ENCODE peak calls at places on chromosomes 11 and 22, in seven cellular contexts. One of them, this sample, is unnamed.

GRCh38 chr22:17492247-17492646 is 71.1 kb upstream of the SLC25A18 start:
- DNase-seq in DND-41: no peak
- DNase-seq in lower lobe of right lung: no peak
- DNase-seq in HFFc6: no peak
- DNase-seq in A549: no peak
- DNase-seq in pancreas: no peak
- DNase-seq in AG04450: no peak
- DNase-seq in this sample: no peak

GRCh38 chr11:119615003-119615878 is 113.8 kb downstream of the NECTIN1 start:
- DNase-seq in AG04450: peak; percentile 53
- DNase-seq in lower lobe of right lung: no peak
- DNase-seq in pancreas: no peak
- DNase-seq in A549: peak; percentile 65
- DNase-seq in HFFc6: peak; percentile 64
- DNase-seq in DND-41: no peak
- DNase-seq in this sample: no peak

GRCh38 chr22:42283288-42284229 is 13.1 kb upstream of the TCF20 start:
- DNase-seq in lower lobe of right lung: peak; percentile 47
- DNase-seq in HFFc6: no peak
- DNase-seq in AG04450: no peak
- DNase-seq in DND-41: no peak
- DNase-seq in A549: no peak
- DNase-seq in pancreas: no peak
- DNase-seq in this sample: no peak

GRCh38 chr22:43823353-43823908 is 11.3 kb upstream of the EFCAB6 start:
- DNase-seq in DND-41: no peak
- DNase-seq in A549: peak; percentile 68
- DNase-seq in AG04450: no peak
- DNase-seq in HFFc6: no peak
- DNase-seq in lower lobe of right lung: peak; percentile 71
- DNase-seq in pancreas: peak; percentile 88
- DNase-seq in this sample: peak; percentile 82

GRCh38 chr11:57348052-57348451 is 9.9 kb downstream of the P2RX3 start:
- DNase-seq in A549: no peak
- DNase-seq in lower lobe of right lung: no peak
- DNase-seq in pancreas: no peak
- DNase-seq in DND-41: no peak
- DNase-seq in HFFc6: no peak
- DNase-seq in AG04450: no peak
- DNase-seq in this sample: no peak

GRCh38 chr11:117885777-117886176 is 9.3 kb upstream of the FXYD6 start:
- DNase-seq in pancreas: peak; percentile 28
- DNase-seq in A549: no peak
- DNase-seq in lower lobe of right lung: no peak
- DNase-seq in AG04450: no peak
- DNase-seq in HFFc6: no peak
- DNase-seq in DND-41: no peak
- DNase-seq in this sample: no peak

GRCh38 chr11:117643606-117644300 is 153.3 kb downstream of the DSCAML1 start:
- DNase-seq in HFFc6: no peak
- DNase-seq in AG04450: no peak
- DNase-seq in pancreas: no peak
- DNase-seq in lower lobe of right lung: no peak
- DNase-seq in A549: no peak
- DNase-seq in DND-41: no peak
- DNase-seq in this sample: no peak

GRCh38 chr22:22057617-22058378 is 75.2 kb upstream of the TOP3B start:
- DNase-seq in lower lobe of right lung: no peak
- DNase-seq in HFFc6: no peak
- DNase-seq in DND-41: no peak
- DNase-seq in AG04450: no peak
- DNase-seq in A549: no peak
- DNase-seq in pancreas: no peak
- DNase-seq in this sample: no peak

GRCh38 chr11:2685566-2686359 is 14.0 kb downstream of the KCNQ1OT1 start:
- DNase-seq in DND-41: no peak
- DNase-seq in lower lobe of right lung: no peak
- DNase-seq in AG04450: no peak
- DNase-seq in A549: no peak
- DNase-seq in pancreas: no peak
- DNase-seq in HFFc6: no peak
- DNase-seq in this sample: no peak

GRCh38 chr11:61728066-61728939 is 24.1 kb upstream of the MYRF start:
- DNase-seq in pancreas: no peak
- DNase-seq in DND-41: no peak
- DNase-seq in HFFc6: no peak
- DNase-seq in AG04450: no peak
- DNase-seq in lower lobe of right lung: no peak
- DNase-seq in A549: no peak
- DNase-seq in this sample: no peak
- TF ChIP-seq CTCF in pancreas: no peak
- TF ChIP-seq CTCF in DND-41: no peak
- TF ChIP-seq CTCF in HFFc6: no peak
- TF ChIP-seq CTCF in AG04450: no peak
- TF ChIP-seq CTCF in lower lobe of right lung: no peak
- TF ChIP-seq CTCF in A549: no peak
- TF ChIP-seq CTCF in this sample: no peak

GRCh38 chr11:36148701-36149100 is 140.5 kb downstream of the COMMD9 start:
- DNase-seq in pancreas: peak; percentile 5
- DNase-seq in HFFc6: no peak
- DNase-seq in AG04450: no peak
- DNase-seq in A549: no peak
- DNase-seq in lower lobe of right lung: no peak
- DNase-seq in DND-41: no peak
- DNase-seq in this sample: no peak

GRCh38 chr11:36147491-36147890 is 141.7 kb downstream of the COMMD9 start:
- DNase-seq in AG04450: no peak
- DNase-seq in A549: no peak
- DNase-seq in HFFc6: no peak
- DNase-seq in DND-41: no peak
- DNase-seq in pancreas: no peak
- DNase-seq in lower lobe of right lung: no peak
- DNase-seq in this sample: no peak

GRCh38 chr11:36151933-36152580 is 137.2 kb downstream of the COMMD9 start:
- DNase-seq in A549: no peak
- DNase-seq in lower lobe of right lung: no peak
- DNase-seq in AG04450: no peak
- DNase-seq in HFFc6: no peak
- DNase-seq in DND-41: no peak
- DNase-seq in pancreas: no peak
- DNase-seq in this sample: no peak

GRCh38 chr11:36150986-36151385 is 138.2 kb downstream of the COMMD9 start:
- DNase-seq in HFFc6: no peak
- DNase-seq in AG04450: no peak
- DNase-seq in A549: no peak
- DNase-seq in lower lobe of right lung: no peak
- DNase-seq in pancreas: no peak
- DNase-seq in DND-41: no peak
- DNase-seq in this sample: no peak

GRCh38 chr11:36149538-36150242 is 139.5 kb downstream of the COMMD9 start:
- DNase-seq in DND-41: no peak
- DNase-seq in lower lobe of right lung: peak; percentile 43
- DNase-seq in HFFc6: peak; percentile 98
- DNase-seq in A549: peak; percentile 98
- DNase-seq in AG04450: peak; percentile 97
- DNase-seq in pancreas: peak; percentile 50
- DNase-seq in this sample: peak; percentile 33
- TF ChIP-seq CTCF in DND-41: peak; percentile 43
- TF ChIP-seq CTCF in lower lobe of right lung: peak; percentile 29
- TF ChIP-seq CTCF in HFFc6: peak; percentile 83
- TF ChIP-seq CTCF in A549: peak; percentile 74
- TF ChIP-seq CTCF in AG04450: peak; percentile 67
- TF ChIP-seq CTCF in pancreas: no peak
- TF ChIP-seq CTCF in this sample: no peak

GRCh38 chr11:20132667-20133039 is 27.6 kb downstream of the DBX1 start:
- DNase-seq in AG04450: no peak
- DNase-seq in HFFc6: no peak
- DNase-seq in A549: no peak
- DNase-seq in lower lobe of right lung: no peak
- DNase-seq in DND-41: no peak
- DNase-seq in pancreas: no peak
- DNase-seq in this sample: no peak
- TF ChIP-seq CTCF in AG04450: no peak
- TF ChIP-seq CTCF in HFFc6: peak; percentile 62
- TF ChIP-seq CTCF in A549: no peak
- TF ChIP-seq CTCF in lower lobe of right lung: no peak
- TF ChIP-seq CTCF in DND-41: no peak
- TF ChIP-seq CTCF in pancreas: no peak
- TF ChIP-seq CTCF in this sample: peak; percentile 3

GRCh38 chr11:111479666-111480065 is 32.5 kb downstream of the BTG4 start:
- DNase-seq in A549: no peak
- DNase-seq in lower lobe of right lung: no peak
- DNase-seq in DND-41: no peak
- DNase-seq in HFFc6: no peak
- DNase-seq in AG04450: no peak
- DNase-seq in pancreas: no peak
- DNase-seq in this sample: no peak
- TF ChIP-seq CTCF in A549: no peak
- TF ChIP-seq CTCF in lower lobe of right lung: no peak
- TF ChIP-seq CTCF in DND-41: no peak
- TF ChIP-seq CTCF in HFFc6: peak; percentile 50
- TF ChIP-seq CTCF in AG04450: peak; percentile 4
- TF ChIP-seq CTCF in pancreas: no peak
- TF ChIP-seq CTCF in this sample: no peak

This sample was measured in stomach.